ENCODE peak calls at places on chromosomes 7 and 10, in six cellular contexts. D, F, J, B, U and K are unnamed samples.

GRCh38 chr7:504221-505081 is 15.2 kb downstream of the PDGFA start:
- DNase-seq in D (no peak), F (no peak), J (no peak), B (no peak), U (no peak), K (no peak)

GRCh38 chr10:83397806-83398205 is 741.5 kb upstream of the GHITM start:
- DNase-seq in D (no peak), F (no peak), J (no peak), B (no peak), U (no peak), K (no peak)

GRCh38 chr10:29636178-29636577 is 1.4 kb upstream of the SVIL start:
- DNase-seq in D (no peak), F (no peak), J (peak; percentile 94), B (peak; percentile 68), U (no peak), K (no peak)

GRCh38 chr10:108385963-108386362 is 1221.5 kb upstream of the SORCS1 start:
- DNase-seq in D (no peak), F (no peak), J (no peak), B (no peak), U (no peak), K (no peak)

GRCh38 chr7:35477609-35478008 is 217.3 kb downstream of the HERPUD2 start:
- DNase-seq in D (no peak), F (no peak), J (no peak), B (no peak), U (no peak), K (no peak)

GRCh38 chr10:110498982-110499795 is 1.5 kb downstream of the DUSP5 start:
- DNase-seq in D (peak; percentile 47), F (peak; percentile 76), J (peak; percentile 68), B (peak; percentile 74), U (no peak), K (no peak)

GRCh38 chr7:79091011-79091410 is 362.5 kb downstream of the MAGI2 start:
- DNase-seq in D (no peak), F (no peak), J (peak; percentile 14), B (no peak), U (no peak), K (no peak)

GRCh38 chr7:127821146-127821545 is 169.2 kb downstream of the SND1 start:
- DNase-seq in D (no peak), F (no peak), J (no peak), B (no peak), U (peak; percentile 46), K (no peak)

GRCh38 chr10:68876246-68876918 is 24.7 kb upstream of the DDX50 start:
- DNase-seq in D (no peak), F (no peak), J (peak; percentile 78), B (peak; percentile 10), U (no peak), K (no peak)

GRCh38 chr10:116690356-116691078 is 51.8 kb downstream of the HSPA12A start:
- DNase-seq in D (no peak), F (peak; percentile 55), J (peak; percentile 50), B (peak; percentile 28), U (no peak), K (no peak)

GRCh38 chr7:55019691-55020480 is 1.1 kb downstream of the EGFR start:
- DNase-seq in D (no peak), F (peak; percentile 45), J (peak; percentile 40), B (no peak), U (no peak), K (peak; percentile 17)

GRCh38 chr10:74991435-74991834 is 120.0 kb upstream of the SAMD8 start:
- DNase-seq in D (no peak), F (no peak), J (peak; percentile 44), B (no peak), U (no peak), K (no peak)

GRCh38 chr10:69172241-69172998 is 7.6 kb upstream of the SUPV3L1 start:
- DNase-seq in D (no peak), F (no peak), J (no peak), B (peak; percentile 6), U (no peak), K (no peak)

GRCh38 chr10:28850784-28851183 is 173.5 kb downstream of the BAMBI start:
- DNase-seq in D (no peak), F (no peak), J (no peak), B (no peak), U (no peak), K (no peak)

GRCh38 chr7:117112640-117113039 is 159.3 kb downstream of the ST7 start:
- DNase-seq in D (no peak), F (no peak), J (no peak), B (no peak), U (no peak), K (no peak)

GRCh38 chr7:124086843-124087242 is 54.0 kb upstream of the TMEM229A start:
- DNase-seq in D (no peak), F (no peak), J (no peak), B (no peak), U (no peak), K (no peak)

GRCh38 chr7:19262794-19263193 is 117.6 kb upstream of the FERD3L start:
- DNase-seq in D (no peak), F (no peak), J (no peak), B (no peak), U (no peak), K (no peak)

GRCh38 chr10:44569193-44570091 is 184.5 kb upstream of the CXCL12 start:
- DNase-seq in D (no peak), F (no peak), J (no peak), B (peak; percentile 89), U (no peak), K (no peak)

GRCh38 chr7:139526578-139527544 is 3.4 kb downstream of the CLEC2L start:
- DNase-seq in D (no peak), F (no peak), J (peak; percentile 95), B (peak; percentile 98), U (no peak), K (no peak)

GRCh38 chr7:106720641-106721040 is 59.7 kb upstream of the CCDC71L start:
- DNase-seq in D (no peak), F (no peak), J (no peak), B (no peak), U (no peak), K (no peak)
- H2AFZ ChIP-seq in D (no peak overlapping the region), F (no peak overlapping the region), J (no peak overlapping the region), B (peak overlapping the region; percentile 71), U (no peak overlapping the region), K (peak overlapping the region; percentile 49)

DNA sequence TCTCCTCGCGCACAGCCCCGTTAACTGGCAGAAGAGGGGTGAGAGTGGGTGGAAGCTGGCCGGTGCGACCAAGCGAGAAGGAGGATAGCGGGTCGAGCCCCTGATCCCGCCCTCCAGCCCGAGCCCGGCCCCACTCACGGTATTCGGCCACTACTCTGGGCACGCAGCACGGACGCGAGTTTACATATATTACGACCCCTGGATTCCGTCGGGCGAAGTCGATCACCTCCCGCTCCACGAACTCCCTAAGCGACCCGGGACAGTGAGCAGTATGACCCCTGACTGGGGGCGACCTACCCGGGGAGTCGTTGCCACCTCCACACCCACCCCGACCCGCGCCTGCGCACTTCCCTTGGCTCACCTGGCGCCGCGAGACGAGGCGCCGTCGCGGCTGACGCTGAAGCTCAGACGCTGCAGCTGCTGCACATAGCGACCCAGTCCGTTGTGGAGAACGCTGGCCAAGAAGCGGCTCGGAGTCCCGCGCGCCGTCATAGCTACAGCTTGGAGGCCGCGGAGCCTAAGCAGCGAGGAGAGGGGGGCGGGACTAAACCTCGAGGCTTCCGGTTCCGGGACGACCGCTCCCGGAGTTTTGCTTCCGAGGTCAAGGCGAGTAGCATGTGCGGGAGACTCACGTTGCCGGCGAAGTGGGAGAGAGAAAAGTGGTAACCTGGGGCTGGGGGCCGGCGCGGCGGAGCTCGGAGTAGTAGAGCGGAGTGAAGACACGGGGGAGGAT is at the start of the genes MRPL43 and TWNK:
- DNase-seq in D (no peak), F (peak; percentile 87), J (peak; percentile 81), B (peak; percentile 64), U (peak; percentile 80), K (peak; percentile 82)
- H3K23ac ChIP-seq in D (no peak within 1 kb of the TSS), F (no peak within 1 kb of the TSS), J (peak within 1 kb of the TSS; percentile 60), B (peak within 1 kb of the TSS; percentile 94), U (no peak within 1 kb of the TSS), K (peak within 1 kb of the TSS; percentile 97)

GRCh38 chr10:119268871-119269506 is 61.6 kb downstream of the GRK5 start:
- DNase-seq in D (no peak), F (no peak), J (peak; percentile 93), B (peak; percentile 45), U (no peak), K (no peak)

GRCh38 chr10:119269737-119270136 is 62.4 kb downstream of the GRK5 start:
- DNase-seq in D (no peak), F (no peak), J (no peak), B (no peak), U (no peak), K (no peak)

GRCh38 chr10:119270893-119271361 is 63.6 kb downstream of the GRK5 start:
- DNase-seq in D (no peak), F (no peak), J (no peak), B (peak; percentile 51), U (peak; percentile 80), K (no peak)

GRCh38 chr10:119267384-119267783 is 60.0 kb downstream of the GRK5 start:
- DNase-seq in D (no peak), F (no peak), J (no peak), B (no peak), U (no peak), K (no peak)

DNA sequence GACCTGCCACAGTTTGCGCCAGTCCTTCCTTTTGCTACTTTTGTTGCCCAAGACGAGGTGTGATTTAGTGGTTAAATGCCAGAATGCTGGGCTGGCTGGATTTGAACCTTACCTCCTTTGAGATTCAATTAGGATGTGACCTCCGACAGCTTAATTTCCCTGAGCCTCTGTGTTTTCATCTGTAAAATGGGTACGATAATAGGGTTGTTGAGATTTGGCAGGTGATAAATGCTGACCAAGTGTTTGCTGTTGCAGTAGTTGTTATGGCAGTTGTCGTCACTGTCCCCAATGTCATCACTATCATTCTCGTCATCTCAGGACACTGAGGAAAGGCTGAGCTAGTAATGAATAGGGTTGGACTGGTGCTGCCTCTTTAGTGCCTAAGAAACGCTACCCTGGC is 61.1 kb downstream of the GRK5 start:
- DNase-seq in D (no peak), F (no peak), J (no peak), B (no peak), U (no peak), K (no peak)
- H2AFZ ChIP-seq in D (no peak overlapping the region), F (no peak overlapping the region), J (no peak overlapping the region), B (no peak overlapping the region), U (no peak overlapping the region), K (no peak overlapping the region)

GRCh38 chr10:31147220-31147608 is 115.5 kb upstream of the ZNF438 start:
- DNase-seq in D (no peak), F (no peak), J (peak; percentile 79), B (peak; percentile 89), U (no peak), K (no peak)
- H3K23ac ChIP-seq in D (no peak overlapping the region), F (no peak overlapping the region), J (no peak overlapping the region), B (peak overlapping the region; percentile 40), U (no peak overlapping the region), K (no peak overlapping the region)

GRCh38 chr10:88239212-88239611 is 343.9 kb downstream of the RNLS start:
- DNase-seq in D (no peak), F (no peak), J (no peak), B (no peak), U (no peak), K (no peak)

GRCh38 chr10:88238515-88238914 is 344.6 kb downstream of the RNLS start:
- DNase-seq in D (no peak), F (no peak), J (no peak), B (no peak), U (no peak), K (no peak)

GRCh38 chr10:88243847-88244730 is 339.0 kb downstream of the RNLS start:
- DNase-seq in D (no peak), F (no peak), J (peak; percentile 35), B (peak; percentile 87), U (no peak), K (no peak)

GRCh38 chr10:88243202-88243744 is 339.8 kb downstream of the RNLS start:
- DNase-seq in D (no peak), F (no peak), J (no peak), B (no peak), U (no peak), K (no peak)

GRCh38 chr10:88241501-88241900 is 341.6 kb downstream of the RNLS start:
- DNase-seq in D (no peak), F (no peak), J (no peak), B (no peak), U (no peak), K (no peak)
- H2AFZ ChIP-seq in D (no peak overlapping the region), F (no peak overlapping the region), J (no peak overlapping the region), B (no peak overlapping the region), U (no peak overlapping the region), K (no peak overlapping the region)